ENCODE peak calls at places on chromosomes 3 and 15, in seven cellular contexts. One of them, this sample, is unnamed.

GRCh38 chr15:80265021-80265420 is 13.0 kb upstream of the CTXND1 start:
- DNase-seq in MM.1S: no peak
- DNase-seq in DND-41: no peak
- DNase-seq in IMR-90: peak; percentile 17
- DNase-seq in neural progenitor cell: no peak
- DNase-seq in OCI-LY7: no peak
- DNase-seq in PC-3: peak; percentile 25
- DNase-seq in this sample: no peak

GRCh38 chr15:58469432-58470353 is 37.9 kb downstream of the LIPC start:
- DNase-seq in PC-3: peak; percentile 91
- DNase-seq in DND-41: peak; percentile 56
- DNase-seq in neural progenitor cell: peak; percentile 30
- DNase-seq in OCI-LY7: no peak
- DNase-seq in IMR-90: peak; percentile 97
- DNase-seq in MM.1S: no peak
- DNase-seq in this sample: no peak

GRCh38 chr15:74988007-74988800 is 7.2 kb upstream of the SCAMP5 start:
- DNase-seq in MM.1S: peak; percentile 73
- DNase-seq in DND-41: peak; percentile 38
- DNase-seq in OCI-LY7: peak; percentile 66
- DNase-seq in PC-3: peak; percentile 74
- DNase-seq in neural progenitor cell: peak; percentile 63
- DNase-seq in IMR-90: peak; percentile 7
- DNase-seq in this sample: peak; percentile 87

GRCh38 chr3:17580901-17581300 is 161.5 kb downstream of the TBC1D5 start:
- DNase-seq in DND-41: no peak
- DNase-seq in neural progenitor cell: no peak
- DNase-seq in PC-3: no peak
- DNase-seq in IMR-90: no peak
- DNase-seq in MM.1S: no peak
- DNase-seq in OCI-LY7: no peak
- DNase-seq in this sample: no peak

GRCh38 chr3:128281461-128282367 is 128.4 kb downstream of the EEFSEC start:
- DNase-seq in MM.1S: no peak
- DNase-seq in OCI-LY7: no peak
- DNase-seq in IMR-90: no peak
- DNase-seq in DND-41: no peak
- DNase-seq in neural progenitor cell: no peak
- DNase-seq in PC-3: no peak
- DNase-seq in this sample: no peak

GRCh38 chr15:62071711-62072308 is 5.0 kb downstream of the C2CD4A start:
- DNase-seq in PC-3: peak; percentile 60
- DNase-seq in DND-41: no peak
- DNase-seq in IMR-90: peak; percentile 57
- DNase-seq in neural progenitor cell: peak; percentile 56
- DNase-seq in MM.1S: peak; percentile 51
- DNase-seq in OCI-LY7: peak; percentile 59
- DNase-seq in this sample: peak; percentile 73

GRCh38 chr3:14984581-14985113 is 37.3 kb downstream of the NR2C2 start:
- DNase-seq in PC-3: no peak
- DNase-seq in MM.1S: no peak
- DNase-seq in OCI-LY7: no peak
- DNase-seq in neural progenitor cell: no peak
- DNase-seq in DND-41: no peak
- DNase-seq in IMR-90: no peak
- DNase-seq in this sample: no peak

GRCh38 chr15:78234515-78235040 is at the start of gene ACSBG1:
- DNase-seq in PC-3: no peak
- DNase-seq in IMR-90: no peak
- DNase-seq in neural progenitor cell: no peak
- DNase-seq in OCI-LY7: no peak
- DNase-seq in DND-41: no peak
- DNase-seq in MM.1S: peak; percentile 15
- DNase-seq in this sample: no peak

GRCh38 chr3:11784962-11785361 is 61.7 kb downstream of the TAMM41 start:
- DNase-seq in PC-3: no peak
- DNase-seq in DND-41: peak; percentile 19
- DNase-seq in IMR-90: no peak
- DNase-seq in neural progenitor cell: no peak
- DNase-seq in MM.1S: no peak
- DNase-seq in OCI-LY7: peak; percentile 14
- DNase-seq in this sample: peak; percentile 58

GRCh38 chr3:151412989-151413388 is 28.4 kb upstream of the P2RY12 start:
- DNase-seq in IMR-90: no peak
- DNase-seq in OCI-LY7: no peak
- DNase-seq in neural progenitor cell: peak; percentile 15
- DNase-seq in MM.1S: no peak
- DNase-seq in PC-3: no peak
- DNase-seq in DND-41: no peak
- DNase-seq in this sample: no peak

GRCh38 chr3:138332472-138333073 is 2.9 kb upstream of the NME9 start:
- DNase-seq in IMR-90: peak; percentile 57
- DNase-seq in PC-3: peak; percentile 51
- DNase-seq in OCI-LY7: peak; percentile 50
- DNase-seq in neural progenitor cell: peak; percentile 25
- DNase-seq in DND-41: no peak
- DNase-seq in MM.1S: peak; percentile 50
- DNase-seq in this sample: peak; percentile 60

GRCh38 chr3:77539677-77540076 is 499.8 kb downstream of the ROBO2 start:
- DNase-seq in MM.1S: no peak
- DNase-seq in neural progenitor cell: no peak
- DNase-seq in IMR-90: no peak
- DNase-seq in DND-41: no peak
- DNase-seq in OCI-LY7: no peak
- DNase-seq in PC-3: no peak
- DNase-seq in this sample: no peak

GRCh38 chr3:167228135-167228534 is 152.0 kb downstream of the ZBBX start:
- DNase-seq in IMR-90: peak; percentile 20
- DNase-seq in PC-3: peak; percentile 75
- DNase-seq in OCI-LY7: no peak
- DNase-seq in neural progenitor cell: no peak
- DNase-seq in MM.1S: no peak
- DNase-seq in DND-41: no peak
- DNase-seq in this sample: no peak

GRCh38 chr3:52498134-52499054 is 3.3 kb downstream of the STAB1 start:
- DNase-seq in neural progenitor cell: no peak
- DNase-seq in IMR-90: peak; percentile 53
- DNase-seq in DND-41: no peak
- DNase-seq in PC-3: no peak
- DNase-seq in MM.1S: no peak
- DNase-seq in OCI-LY7: no peak
- DNase-seq in this sample: no peak

GRCh38 chr3:106333911-106334618 is 465.3 kb upstream of the CBLB start:
- DNase-seq in IMR-90: peak; percentile 75
- DNase-seq in OCI-LY7: no peak
- DNase-seq in PC-3: peak; percentile 94
- DNase-seq in MM.1S: no peak
- DNase-seq in neural progenitor cell: no peak
- DNase-seq in DND-41: no peak
- DNase-seq in this sample: no peak

DNA sequence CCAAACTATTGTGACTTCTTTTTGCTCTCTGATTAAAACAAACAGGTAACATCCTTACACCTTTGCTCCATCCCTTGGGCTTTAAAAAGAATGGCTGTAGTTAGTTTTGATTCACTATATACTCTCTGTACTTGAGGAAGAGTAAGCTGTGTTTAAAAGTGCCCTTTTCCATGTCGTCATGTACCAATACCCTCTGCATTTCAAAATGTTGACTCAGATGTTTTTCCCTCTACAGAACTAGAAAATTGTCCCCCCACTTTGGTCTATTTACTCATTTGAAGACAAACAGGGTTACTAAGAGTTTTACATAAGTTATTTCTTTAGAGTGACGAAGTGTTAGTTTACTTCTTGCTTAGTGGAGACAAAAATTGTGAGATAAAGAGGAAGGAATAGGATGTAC is 62.7 kb downstream of the TASOR start:
- DNase-seq in IMR-90: peak; percentile 7
- DNase-seq in OCI-LY7: no peak
- DNase-seq in MM.1S: no peak
- DNase-seq in neural progenitor cell: no peak
- DNase-seq in DND-41: no peak
- DNase-seq in PC-3: no peak
- DNase-seq in this sample: no peak
- H3K36me3 ChIP-seq in IMR-90: peaks cover 20% of the 10 kb centered on the region
- H3K36me3 ChIP-seq in OCI-LY7: peaks cover 100% of the 10 kb centered on the region
- H3K36me3 ChIP-seq in MM.1S: peaks cover 11% of the 10 kb centered on the region
- H3K36me3 ChIP-seq in neural progenitor cell: peaks cover 29% of the 10 kb centered on the region
- H3K36me3 ChIP-seq in DND-41: peaks cover 84% of the 10 kb centered on the region
- H3K36me3 ChIP-seq in PC-3: peaks cover 84% of the 10 kb centered on the region
- H3K36me3 ChIP-seq in this sample: peaks cover 84% of the 10 kb centered on the region

GRCh38 chr3:168485897-168486296 is 390.2 kb upstream of the GOLIM4 start:
- DNase-seq in OCI-LY7: no peak
- DNase-seq in MM.1S: no peak
- DNase-seq in DND-41: no peak
- DNase-seq in IMR-90: no peak
- DNase-seq in PC-3: no peak
- DNase-seq in neural progenitor cell: no peak
- DNase-seq in this sample: no peak
- H3K4me2 ChIP-seq in OCI-LY7: no peak overlapping the region
- H3K4me2 ChIP-seq in MM.1S: no peak overlapping the region
- H3K4me2 ChIP-seq in DND-41: no peak overlapping the region
- H3K4me2 ChIP-seq in IMR-90: no peak overlapping the region
- H3K4me2 ChIP-seq in PC-3: no peak overlapping the region
- H3K4me2 ChIP-seq in neural progenitor cell: no peak overlapping the region
- H3K4me2 ChIP-seq in this sample: no peak overlapping the region

GRCh38 chr15:100569406-100569805 is 32.6 kb downstream of the LINS1 start:
- DNase-seq in IMR-90: peak; percentile 54
- DNase-seq in DND-41: no peak
- DNase-seq in PC-3: no peak
- DNase-seq in MM.1S: no peak
- DNase-seq in OCI-LY7: no peak
- DNase-seq in neural progenitor cell: no peak
- DNase-seq in this sample: peak; percentile 2

GRCh38 chr15:100572362-100572983 is 29.5 kb downstream of the LINS1 start:
- DNase-seq in MM.1S: peak; percentile 14
- DNase-seq in OCI-LY7: peak; percentile 42
- DNase-seq in PC-3: peak; percentile 58
- DNase-seq in neural progenitor cell: no peak
- DNase-seq in IMR-90: peak; percentile 23
- DNase-seq in DND-41: no peak
- DNase-seq in this sample: peak; percentile 81

GRCh38 chr15:100570282-100570681 is 31.7 kb downstream of the LINS1 start:
- DNase-seq in DND-41: no peak
- DNase-seq in IMR-90: peak; percentile 5
- DNase-seq in PC-3: no peak
- DNase-seq in OCI-LY7: no peak
- DNase-seq in neural progenitor cell: no peak
- DNase-seq in MM.1S: no peak
- DNase-seq in this sample: no peak

GRCh38 chr15:100571592-100572167 is 30.3 kb downstream of the LINS1 start:
- DNase-seq in PC-3: no peak
- DNase-seq in OCI-LY7: no peak
- DNase-seq in IMR-90: no peak
- DNase-seq in DND-41: no peak
- DNase-seq in MM.1S: no peak
- DNase-seq in neural progenitor cell: no peak
- DNase-seq in this sample: no peak

DNA sequence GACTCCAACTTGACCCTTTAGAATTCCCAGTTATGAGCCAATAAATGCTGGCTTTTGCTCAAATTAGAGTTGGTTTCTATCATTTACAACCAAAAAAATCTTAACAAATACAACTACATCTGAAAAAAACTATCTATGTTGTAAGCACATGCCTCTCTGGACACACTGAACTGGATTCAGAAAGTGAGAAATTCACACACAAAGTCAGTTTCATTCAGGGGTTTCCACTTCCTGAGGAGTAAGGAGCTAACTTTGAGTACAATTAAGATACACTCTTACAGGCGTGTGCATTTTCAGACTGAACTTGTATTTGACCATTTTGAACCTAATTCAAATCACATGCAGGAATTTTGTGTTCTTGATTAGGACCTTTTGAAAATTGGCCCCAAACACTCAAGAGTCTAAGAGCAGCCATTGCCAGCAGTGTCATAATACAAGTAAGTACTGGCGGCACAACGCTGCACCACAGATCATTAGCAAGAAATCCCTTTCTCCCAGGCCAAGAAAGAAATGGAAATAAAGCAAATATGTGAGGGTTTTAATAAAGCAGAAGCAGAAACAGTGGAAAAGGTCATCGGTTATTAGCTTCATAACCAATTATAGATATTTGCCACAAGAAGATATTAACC is 31.1 kb downstream of the LINS1 start:
- DNase-seq in MM.1S: peak; percentile 85
- DNase-seq in IMR-90: no peak
- DNase-seq in OCI-LY7: no peak
- DNase-seq in neural progenitor cell: no peak
- DNase-seq in DND-41: no peak
- DNase-seq in PC-3: no peak
- DNase-seq in this sample: no peak
- H3K36me3 ChIP-seq in MM.1S: no peaks in the 10 kb centered on the region
- H3K36me3 ChIP-seq in IMR-90: peaks cover 8% of the 10 kb centered on the region
- H3K36me3 ChIP-seq in OCI-LY7: peaks cover 54% of the 10 kb centered on the region
- H3K36me3 ChIP-seq in neural progenitor cell: no peaks in the 10 kb centered on the region
- H3K36me3 ChIP-seq in DND-41: peaks cover 41% of the 10 kb centered on the region
- H3K36me3 ChIP-seq in PC-3: peaks cover 20% of the 10 kb centered on the region
- H3K36me3 ChIP-seq in this sample: peaks cover 15% of the 10 kb centered on the region

DNA sequence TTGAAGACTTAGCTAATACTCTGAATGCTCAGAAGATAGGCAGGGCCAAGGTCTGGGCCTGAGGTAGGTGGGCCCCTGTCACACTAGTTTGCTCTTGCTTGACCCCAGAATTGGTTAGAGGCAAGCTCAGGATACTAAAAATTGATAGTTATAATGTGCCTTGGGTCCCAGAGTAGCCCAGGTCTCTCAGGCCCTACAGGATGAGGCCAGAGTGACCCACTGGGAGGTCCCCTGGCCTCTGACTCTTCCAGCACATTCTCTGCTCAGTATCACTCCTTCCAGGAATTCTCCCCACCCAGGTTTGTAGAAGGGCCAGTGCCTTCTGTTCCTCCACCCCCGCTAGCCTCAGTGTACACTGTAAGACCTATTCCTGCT is 667 bp upstream of the KLHDC8B start:
- DNase-seq in PC-3: no peak
- DNase-seq in IMR-90: no peak
- DNase-seq in DND-41: no peak
- DNase-seq in neural progenitor cell: no peak
- DNase-seq in MM.1S: no peak
- DNase-seq in OCI-LY7: no peak
- DNase-seq in this sample: no peak
- H3K4me2 ChIP-seq in PC-3: peak overlapping the region; percentile 94
- H3K4me2 ChIP-seq in IMR-90: peak overlapping the region; percentile 80
- H3K4me2 ChIP-seq in DND-41: peak overlapping the region; percentile 92
- H3K4me2 ChIP-seq in neural progenitor cell: peak overlapping the region; percentile 88
- H3K4me2 ChIP-seq in MM.1S: peak overlapping the region; percentile 89
- H3K4me2 ChIP-seq in OCI-LY7: peak overlapping the region; percentile 79
- H3K4me2 ChIP-seq in this sample: peak overlapping the region; percentile 97

GRCh38 chr3:65045138-65045537 is 357.3 kb upstream of the ADAMTS9 start:
- DNase-seq in DND-41: no peak
- DNase-seq in neural progenitor cell: no peak
- DNase-seq in OCI-LY7: no peak
- DNase-seq in IMR-90: no peak
- DNase-seq in MM.1S: no peak
- DNase-seq in PC-3: no peak
- DNase-seq in this sample: no peak
- H3K36me3 ChIP-seq in DND-41: no peaks in the 10 kb centered on the region
- H3K36me3 ChIP-seq in neural progenitor cell: no peaks in the 10 kb centered on the region
- H3K36me3 ChIP-seq in OCI-LY7: no peaks in the 10 kb centered on the region
- H3K36me3 ChIP-seq in IMR-90: no peaks in the 10 kb centered on the region
- H3K36me3 ChIP-seq in MM.1S: no peaks in the 10 kb centered on the region
- H3K36me3 ChIP-seq in PC-3: no peaks in the 10 kb centered on the region
- H3K36me3 ChIP-seq in this sample: no peaks in the 10 kb centered on the region

GRCh38 chr3:81451611-81452010 is 309.8 kb downstream of the GBE1 start:
- DNase-seq in PC-3: peak; percentile 94
- DNase-seq in DND-41: no peak
- DNase-seq in IMR-90: no peak
- DNase-seq in neural progenitor cell: no peak
- DNase-seq in MM.1S: no peak
- DNase-seq in OCI-LY7: no peak
- DNase-seq in this sample: no peak
- H3K4me2 ChIP-seq in PC-3: peak overlapping the region; percentile 33
- H3K4me2 ChIP-seq in DND-41: no peak overlapping the region
- H3K4me2 ChIP-seq in IMR-90: no peak overlapping the region
- H3K4me2 ChIP-seq in neural progenitor cell: no peak overlapping the region
- H3K4me2 ChIP-seq in MM.1S: no peak overlapping the region
- H3K4me2 ChIP-seq in OCI-LY7: no peak overlapping the region
- H3K4me2 ChIP-seq in this sample: no peak overlapping the region